ENCODE peak calls at places on chromosomes 5 and 9, in eight cellular contexts. R, N, O, K, D, Z, C and E are unnamed samples.

GRCh38 chr5:14444988-14445387 is 136.6 kb upstream of the OTULINL start:
- DNase-seq in K (no peak), N (no peak), O (peak), Z (no peak), D (no peak), C (no peak), R (no peak), E (no peak)

GRCh38 chr5:23064710-23065109 is 211.6 kb upstream of the CDH12 start:
- DNase-seq in D (no peak), R (no peak), C (no peak), K (no peak), O (peak), Z (no peak), N (no peak), E (no peak)

GRCh38 chr9:82526629-82527028 is 536.3 kb downstream of the RASEF start:
- DNase-seq in Z (no peak), D (no peak), N (no peak), K (no peak), C (no peak), O (no peak), R (no peak), E (no peak)

GRCh38 chr9:37025381-37026084 is 8.5 kb downstream of the PAX5 start:
- DNase-seq in O (no peak), N (no peak), C (no peak), Z (peak), D (no peak), R (no peak), K (no peak), E (no peak)

GRCh38 chr5:79521156-79521555 is 7.2 kb upstream of the HOMER1 start:
- DNase-seq in K (no peak), N (no peak), O (no peak), R (no peak), C (no peak), D (no peak), Z (no peak), E (no peak)

GRCh38 chr5:175542232-175542965 is 64.0 kb downstream of the SFXN1 start:
- DNase-seq in Z (no peak), D (no peak), R (no peak), O (peak), K (no peak), N (peak), C (no peak), E (no peak)

GRCh38 chr9:105881654-105882349 is 187.5 kb downstream of the TMEM38B start:
- DNase-seq in C (peak), Z (peak), O (peak), K (peak), D (peak), R (peak), N (peak), E (peak)

GRCh38 chr9:136847065-136847826 is 2.0 kb upstream of the PHPT1 start:
- DNase-seq in R (peak), N (no peak), C (no peak), K (no peak), O (no peak), Z (no peak), D (no peak), E (no peak)

GRCh38 chr9:114364528-114365041 is 23.2 kb downstream of the AKNA start:
- DNase-seq in O (peak), K (no peak), R (no peak), Z (no peak), N (no peak), C (no peak), D (no peak), E (no peak)

GRCh38 chr5:120517607-120518252 is 53.6 kb downstream of the PRR16 start:
- DNase-seq in C (no peak), Z (no peak), N (no peak), O (no peak), R (no peak), D (no peak), K (no peak), E (no peak)